ENCODE peak calls at places on chromosomes 1 and 21, in eight cellular contexts. N is DND-41, H is IMR-90, G is PC-3, K is fibroblast of lung, T is GM23248, P is Karpas-422, V is kidney. R is an unnamed sample.

GRCh38 chr1:52365091-52365745 is 787 bp downstream of the CC2D1B start:
- DNase-seq in H (peak), T (peak), P (no peak), N (no peak), V (peak), G (peak), K (peak), R (no peak)

GRCh38 chr1:13832536-13832935 is 132.5 kb downstream of the PRDM2 start:
- DNase-seq in T (no peak), P (no peak), K (no peak), N (no peak), G (no peak), V (no peak), H (no peak), R (no peak)

GRCh38 chr21:26388731-26389231 is 184.3 kb downstream of the CYYR1 start:
- DNase-seq in T (peak), G (peak), V (no peak), P (no peak), H (peak), N (no peak), K (peak), R (no peak)

GRCh38 chr21:31382060-31382459 is 38.0 kb upstream of the TIAM1 start:
- DNase-seq in G (no peak), K (no peak), H (no peak), P (no peak), N (no peak), T (no peak), V (no peak), R (no peak)

GRCh38 chr1:53553734-53554509 is 94.7 kb downstream of the DMRTB1 start:
- DNase-seq in G (no peak), V (peak), H (no peak), K (no peak), T (no peak), N (no peak), P (no peak), R (no peak)

GRCh38 chr1:235943581-235944114 is 76.9 kb upstream of the LYST start:
- DNase-seq in N (no peak), H (peak), T (peak), P (no peak), V (no peak), G (peak), K (peak), R (no peak)

GRCh38 chr1:1122078-1122811 is 6.4 kb upstream of the C1orf159 start:
- DNase-seq in G (peak), T (peak), V (peak), P (peak), H (peak), N (peak), K (peak), R (peak)

GRCh38 chr1:160860840-160861505 is 1.7 kb downstream of the CD244 start:
- DNase-seq in P (no peak), H (no peak), G (no peak), T (no peak), K (no peak), V (no peak), N (no peak), R (no peak)

GRCh38 chr1:66535853-66536252 is 1.9 kb downstream of the SGIP1 start:
- DNase-seq in G (no peak), V (no peak), N (no peak), P (no peak), H (no peak), K (no peak), T (no peak), R (no peak)

GRCh38 chr21:40340357-40340756 is 473.1 kb downstream of the PCP4 start:
- DNase-seq in K (no peak), V (no peak), H (no peak), G (no peak), T (no peak), N (no peak), P (no peak), R (no peak)

GRCh38 chr1:173050865-173051264 is at the start of gene TNFSF18:
- DNase-seq in G (peak), K (peak), T (no peak), V (no peak), N (peak), P (no peak), H (peak), R (no peak)

GRCh38 chr1:3983181-3983580 is 83.1 kb upstream of the C1orf174 start:
- DNase-seq in N (no peak), G (no peak), V (no peak), K (no peak), P (no peak), T (no peak), H (no peak), R (no peak)

GRCh38 chr1:11873954-11874562 is 15.3 kb upstream of the NPPB start:
- DNase-seq in P (no peak), N (no peak), K (no peak), T (no peak), V (peak), G (no peak), H (no peak), R (no peak)

GRCh38 chr1:36351222-36351977 is 28.0 kb upstream of the EVA1B start:
- DNase-seq in T (peak), H (peak), P (no peak), G (peak), N (no peak), K (peak), V (no peak), R (no peak)

GRCh38 chr1:65059930-65060538 is 88.0 kb upstream of the AK4 start:
- DNase-seq in T (peak), V (no peak), N (no peak), H (peak), K (peak), G (peak), P (peak), R (no peak)

GRCh38 chr1:5911871-5912271 is 80.4 kb downstream of the NPHP4 start:
- DNase-seq in V (no peak), T (no peak), N (no peak), H (no peak), K (no peak), G (no peak), P (no peak), R (no peak)

GRCh38 chr1:12454406-12455391 is 163.3 kb downstream of the DHRS3 start:
- DNase-seq in P (no peak), N (no peak), K (peak), G (peak), T (peak), H (peak), V (peak), R (no peak)

GRCh38 chr1:56441586-56441985 is 137.8 kb downstream of the PLPP3 start:
- DNase-seq in P (no peak), G (no peak), V (no peak), T (no peak), H (no peak), K (no peak), N (no peak), R (no peak)

GRCh38 chr1:65980241-65980640 is 187.5 kb downstream of the PDE4B start:
- DNase-seq in P (no peak), H (no peak), N (no peak), V (no peak), T (no peak), G (no peak), K (no peak), R (no peak)

GRCh38 chr1:155049651-155050559 is 1.2 kb upstream of the ADAM15 start:
- DNase-seq in V (peak), N (no peak), G (peak), P (peak), K (peak), T (peak), H (peak), R (no peak)

GRCh38 chr1:180849031-180849775 is 63.5 kb upstream of the KIAA1614 start:
- DNase-seq in G (no peak), H (no peak), K (no peak), N (no peak), P (no peak), T (no peak), V (no peak), R (no peak)

GRCh38 chr1:37034301-37035013 is at the start of gene GRIK3:
- DNase-seq in G (no peak), P (no peak), K (no peak), N (no peak), H (no peak), V (no peak), T (peak), R (no peak)

GRCh38 chr1:170530972-170531757 is 801 bp upstream of the GORAB start:
- DNase-seq in K (peak), V (peak), H (no peak), T (peak), G (no peak), N (peak), P (no peak), R (peak)

GRCh38 chr1:43783671-43784205 is 76.4 kb downstream of the ST3GAL3 start:
- DNase-seq in T (peak), V (peak), N (no peak), P (no peak), K (no peak), G (peak), H (peak), R (no peak)

GRCh38 chr1:205913451-205914204 is 29.6 kb downstream of the SLC26A9 start:
- DNase-seq in K (peak), H (no peak), V (no peak), N (no peak), P (peak), G (no peak), T (peak), R (no peak)

GRCh38 chr1:54697896-54698295 is 17.8 kb upstream of the TTC4 start:
- DNase-seq in V (no peak), P (no peak), T (no peak), N (no peak), K (no peak), H (no peak), G (no peak), R (no peak)

GRCh38 chr1:162305969-162306368 is 70.7 kb downstream of the SPATA46 start:
- DNase-seq in V (no peak), K (no peak), P (no peak), G (peak), T (peak), N (no peak), H (peak), R (no peak)

GRCh38 chr1:226697151-226697575 is 41.9 kb downstream of the ITPKB start:
- DNase-seq in N (no peak), P (peak), K (peak), H (peak), G (peak), V (no peak), T (peak), R (no peak)

GRCh38 chr1:226210571-226211176 is 12.8 kb upstream of the MIXL1 start:
- DNase-seq in T (no peak), P (no peak), G (no peak), H (no peak), V (no peak), N (no peak), K (no peak), R (no peak)

GRCh38 chr1:190835658-190836057 is 358.0 kb upstream of the BRINP3 start:
- DNase-seq in H (no peak), G (no peak), P (no peak), T (no peak), N (no peak), K (no peak), V (no peak), R (no peak)

GRCh38 chr1:190377294-190377693 is 100.4 kb downstream of the BRINP3 start:
- DNase-seq in P (no peak), V (no peak), N (no peak), G (no peak), K (no peak), T (no peak), H (no peak), R (no peak)

GRCh38 chr21:36718951-36719501 is 20.1 kb downstream of the SIM2 start:
- DNase-seq in N (peak), V (peak), P (no peak), G (peak), T (peak), K (no peak), H (no peak), R (no peak)

GRCh38 chr1:30446100-30446499 is 277.3 kb downstream of the MATN1 start:
- DNase-seq in H (no peak), V (no peak), N (no peak), K (no peak), P (no peak), G (no peak), T (no peak), R (no peak)

GRCh38 chr1:67148516-67149178 is 13.9 kb upstream of the C1orf141 start:
- DNase-seq in N (no peak), H (no peak), G (peak), T (peak), K (no peak), P (no peak), V (no peak), R (no peak)

GRCh38 chr1:94039871-94040569 is 80.9 kb downstream of the ABCA4 start:
- DNase-seq in V (no peak), N (no peak), H (no peak), T (peak), P (no peak), K (peak), G (no peak), R (no peak)
- H3K9ac ChIP-seq in V (no peak), N (no peak), H (no peak), T (peak), P (no peak), K (no peak), G (no peak), R (no peak)

GRCh38 chr1:150688786-150689185 is 8.2 kb downstream of the GOLPH3L start:
- DNase-seq in T (no peak), K (no peak), P (no peak), H (no peak), G (peak), V (no peak), N (no peak), R (no peak)

GRCh38 chr1:150683914-150684313 is 13.0 kb downstream of the GOLPH3L start:
- DNase-seq in P (peak), N (no peak), T (no peak), G (no peak), V (no peak), K (no peak), H (no peak), R (no peak)

DNA sequence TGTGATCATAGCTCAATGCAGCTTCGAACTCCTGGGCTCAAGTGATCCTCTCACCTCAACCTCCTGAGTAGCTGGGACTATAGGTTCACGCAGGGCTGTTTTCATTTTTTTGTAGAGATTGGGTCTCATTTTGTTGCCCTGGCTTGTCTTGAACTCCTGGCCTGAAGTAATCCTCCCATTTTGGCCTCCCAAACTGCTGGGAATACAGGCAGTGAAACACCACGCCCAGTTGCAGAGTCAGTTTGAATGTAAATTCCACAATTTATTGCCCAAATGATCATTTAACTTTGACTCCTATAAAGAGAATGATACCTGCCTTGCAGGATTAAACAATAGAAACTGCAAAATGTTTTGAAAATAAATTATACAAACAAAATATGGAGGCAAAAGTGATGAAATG is 10.7 kb downstream of the GOLPH3L start:
- DNase-seq in H (no peak), T (no peak), K (no peak), N (no peak), V (no peak), P (no peak), G (no peak), R (no peak)
- H3K9ac ChIP-seq in H (no peak), T (no peak), K (no peak), N (no peak), V (no peak), P (no peak), G (no peak), R (no peak)

GRCh38 chr1:63691672-63692425 is 82.0 kb upstream of the ROR1 start:
- DNase-seq in G (peak), H (peak), T (peak), K (peak), P (peak), N (peak), V (no peak), R (peak)

GRCh38 chr1:63683759-63684158 is 90.1 kb upstream of the ROR1 start:
- DNase-seq in G (no peak), H (no peak), V (no peak), N (no peak), T (no peak), P (no peak), K (no peak), R (no peak)

GRCh38 chr1:63690966-63691365 is 82.9 kb upstream of the ROR1 start:
- DNase-seq in N (no peak), P (no peak), K (no peak), T (peak), H (no peak), G (no peak), V (no peak), R (no peak)

GRCh38 chr1:63686696-63687095 is 87.1 kb upstream of the ROR1 start:
- DNase-seq in N (no peak), V (no peak), P (no peak), T (no peak), H (no peak), G (no peak), K (no peak), R (no peak)

GRCh38 chr1:63688302-63688701 is 85.5 kb upstream of the ROR1 start:
- DNase-seq in V (no peak), P (no peak), T (peak), G (no peak), H (peak), N (no peak), K (peak), R (no peak)
- H3K9ac ChIP-seq in V (no peak), P (no peak), T (no peak), G (no peak), H (no peak), N (no peak), K (no peak), R (no peak)

DNA sequence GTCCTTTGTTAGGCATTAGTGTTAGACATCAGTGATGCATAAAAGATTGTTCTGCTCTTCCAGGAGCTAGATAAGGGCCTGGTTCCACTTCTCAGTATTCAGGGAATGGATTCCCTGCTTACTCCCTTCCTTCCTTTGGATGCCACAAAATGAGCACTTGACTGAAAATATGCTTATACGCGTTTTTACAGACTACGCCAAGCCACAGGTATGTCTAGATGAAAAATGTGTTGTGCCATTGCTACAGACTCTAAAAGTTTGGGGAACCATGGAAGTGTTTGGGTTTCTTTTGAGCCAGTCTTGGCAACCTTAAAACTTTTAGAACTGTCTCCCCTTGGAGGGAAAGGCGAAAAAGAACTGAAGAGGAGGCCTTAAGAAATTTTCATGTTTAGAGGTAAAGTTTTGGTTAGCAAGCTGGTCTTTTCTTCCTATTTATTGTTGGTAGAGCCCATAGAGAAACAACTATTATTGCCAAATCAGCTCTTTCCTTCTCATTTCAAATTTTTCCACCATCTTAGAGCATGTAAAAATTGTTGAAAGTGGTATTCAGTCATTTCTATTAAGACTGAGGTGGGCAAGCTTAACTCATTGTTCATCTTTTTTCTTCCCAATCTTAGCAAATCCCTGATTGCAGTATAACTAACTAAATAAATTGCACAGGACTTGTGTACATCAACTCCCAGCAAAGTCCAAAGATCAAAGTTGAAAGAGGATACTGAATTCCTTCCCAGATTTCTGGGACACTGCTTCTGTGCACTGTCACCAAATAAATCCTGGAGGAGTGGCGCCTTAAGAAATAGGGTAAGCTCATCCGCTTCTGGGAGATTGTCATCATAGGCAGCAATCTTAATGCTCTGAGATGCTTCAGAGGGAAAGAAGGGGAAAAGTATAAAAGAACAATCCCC is 18.9 kb downstream of the FGGY start:
- DNase-seq in G (no peak), N (no peak), H (no peak), P (no peak), V (no peak), T (peak), K (no peak), R (no peak)
- H3K9ac ChIP-seq in G (no peak), N (peak), H (no peak), P (no peak), V (peak), T (peak), K (no peak), R (no peak)

GRCh38 chr1:201498621-201499020 is 8.3 kb downstream of the CSRP1 start:
- DNase-seq in K (no peak), P (no peak), T (peak), G (no peak), V (no peak), H (no peak), N (no peak), R (no peak)
- H3K9ac ChIP-seq in K (no peak), P (no peak), T (no peak), G (no peak), V (no peak), H (no peak), N (no peak), R (no peak)

GRCh38 chr1:10690484-10690883 is 106.0 kb downstream of the CASZ1 start:
- DNase-seq in T (no peak), P (no peak), K (no peak), G (no peak), H (no peak), V (no peak), N (no peak), R (no peak)

GRCh38 chr1:10691075-10691739 is 105.2 kb downstream of the CASZ1 start:
- DNase-seq in N (no peak), T (no peak), P (no peak), H (no peak), K (no peak), V (no peak), G (no peak), R (no peak)

GRCh38 chr1:10693152-10693496 is 103.3 kb downstream of the CASZ1 start:
- DNase-seq in N (no peak), K (no peak), H (no peak), V (no peak), G (peak), P (peak), T (no peak), R (no peak)

GRCh38 chr1:10692401-10693021 is 103.9 kb downstream of the CASZ1 start:
- DNase-seq in T (peak), G (peak), V (no peak), H (no peak), N (peak), K (no peak), P (peak), R (no peak)

GRCh38 chr1:10691740-10692125 is 104.7 kb downstream of the CASZ1 start:
- DNase-seq in V (no peak), P (no peak), H (no peak), N (no peak), G (no peak), T (peak), K (no peak), R (no peak)
- H3K9ac ChIP-seq in V (peak), P (no peak), H (no peak), N (no peak), G (no peak), T (no peak), K (no peak), R (no peak)